ENCODE peak calls at places on chromosomes 3 and 15, in five cellular contexts. G is heart right ventricle, P is tibial artery, Q is fibroblast of the aortic adventitia, Z is neural crest cell. L is an unnamed sample.
A peak's percentile ranks its signal among the peaks of the same experiment; 100 is the strongest.

GRCh38 chr15:81886080-81886479 is 159.7 kb downstream of the MEX3B start:
- DNase-seq in G (no peak), P (no peak), Q (no peak), Z (no peak), L (no peak)

GRCh38 chr3:38519651-38520050 is 23.5 kb downstream of the EXOG start:
- DNase-seq in G (no peak), P (no peak), Q (no peak), Z (no peak), L (no peak)

GRCh38 chr3:188233320-188233719 is 79.4 kb downstream of the LPP start:
- DNase-seq in G (no peak), P (no peak), Q (peak; percentile 55), Z (no peak), L (no peak)

GRCh38 chr3:128803307-128803706 is 76.1 kb upstream of the ACAD9 start:
- DNase-seq in G (no peak), P (no peak), Q (no peak), Z (no peak), L (no peak)

GRCh38 chr3:52047295-52047960 is 8.9 kb downstream of the DUSP7 start:
- DNase-seq in G (no peak), P (no peak), Q (no peak), Z (no peak), L (no peak)

GRCh38 chr15:88648357-88649214 is 9.8 kb downstream of the ISG20 start:
- DNase-seq in G (no peak), P (no peak), Q (no peak), Z (no peak), L (peak; percentile 78)

GRCh38 chr3:188227442-188227841 is 73.5 kb downstream of the LPP start:
- DNase-seq in G (no peak), P (no peak), Q (no peak), Z (no peak), L (no peak)

GRCh38 chr3:126955004-126955790 is 27.7 kb upstream of the PLXNA1 start:
- DNase-seq in G (no peak), P (no peak), Q (no peak), Z (no peak), L (peak; percentile 93)

GRCh38 chr3:43086460-43087165 is 19.3 kb downstream of the POMGNT2 start:
- DNase-seq in G (no peak), P (no peak), Q (no peak), Z (no peak), L (no peak)

GRCh38 chr3:62378329-62378789 is 5.0 kb upstream of the FEZF2 start:
- DNase-seq in G (no peak), P (no peak), Q (no peak), Z (no peak), L (no peak)

GRCh38 chr3:194203482-194204035 is 67.6 kb downstream of the HES1 start:
- DNase-seq in G (no peak), P (no peak), Q (no peak), Z (no peak), L (no peak)

GRCh38 chr3:69020424-69020823 is 6.9 kb upstream of the EOGT start:
- DNase-seq in G (no peak), P (no peak), Q (no peak), Z (no peak), L (no peak)

GRCh38 chr3:99753268-99753975 is 64.2 kb upstream of the CMSS1 start:
- DNase-seq in G (no peak), P (no peak), Q (peak; percentile 94), Z (peak; percentile 26), L (no peak)

GRCh38 chr3:162738778-162739177 is 1242.2 kb downstream of the OTOL1 start:
- DNase-seq in G (no peak), P (no peak), Q (no peak), Z (no peak), L (no peak)

GRCh38 chr3:124650798-124651197 is 79.5 kb upstream of the UMPS start:
- DNase-seq in G (no peak), P (no peak), Q (no peak), Z (no peak), L (no peak)

GRCh38 chr3:71972031-71972430 is 187.1 kb upstream of the PROK2 start:
- DNase-seq in G (no peak), P (no peak), Q (peak; percentile 32), Z (no peak), L (no peak)

GRCh38 chr3:168524129-168524528 is 428.4 kb upstream of the GOLIM4 start:
- DNase-seq in G (no peak), P (no peak), Q (no peak), Z (no peak), L (no peak)

GRCh38 chr3:24886511-24886910 is 391.9 kb upstream of the THRB start:
- DNase-seq in G (no peak), P (no peak), Q (no peak), Z (no peak), L (no peak)

GRCh38 chr3:100269410-100270217 is 8.8 kb downstream of the TBC1D23 start:
- DNase-seq in G (no peak), P (no peak), Q (peak; percentile 83), Z (no peak), L (no peak)

GRCh38 chr3:75329713-75330112 is 334.4 kb upstream of the FRG2C start:
- DNase-seq in G (no peak), P (no peak), Q (no peak), Z (no peak), L (no peak)

GRCh38 chr15:31590609-31591008 is 264.0 kb downstream of the KLF13 start:
- DNase-seq in G (no peak), P (no peak), Q (no peak), Z (no peak), L (no peak)

DNA sequence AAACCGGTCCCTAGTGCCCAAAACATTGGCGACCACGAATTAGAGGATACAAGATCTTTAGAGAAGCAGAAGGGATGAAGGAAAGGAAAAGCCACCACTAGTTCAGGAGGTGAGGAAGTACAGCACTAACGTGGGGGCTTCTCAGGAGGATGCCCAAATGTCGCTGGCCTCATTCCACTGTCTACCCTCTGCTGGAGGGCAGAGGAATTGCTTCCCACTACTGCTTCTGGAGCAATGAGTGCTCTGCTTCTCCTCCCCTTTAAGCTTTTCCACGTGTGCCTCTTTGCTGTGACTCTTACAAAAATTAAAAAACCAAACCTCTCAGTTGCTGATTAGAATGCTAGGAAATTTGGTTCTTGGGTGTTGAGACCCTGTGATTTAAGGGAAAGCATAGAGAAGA is 281.3 kb downstream of the CLSTN2 start:
- DNase-seq in G (no peak), P (no peak), Q (no peak), Z (no peak), L (no peak)
- TF ChIP-seq CTCF in G (no peak), P (no peak), Q (peak; percentile 45), Z (peak; percentile 44), L (no peak)

GRCh38 chr15:57328479-57329250 is 47.6 kb upstream of the CGNL1 start:
- DNase-seq in G (no peak), P (no peak), Q (no peak), Z (no peak), L (no peak)
- TF ChIP-seq CTCF in G (no peak), P (no peak), Q (no peak), Z (no peak), L (no peak)

DNA sequence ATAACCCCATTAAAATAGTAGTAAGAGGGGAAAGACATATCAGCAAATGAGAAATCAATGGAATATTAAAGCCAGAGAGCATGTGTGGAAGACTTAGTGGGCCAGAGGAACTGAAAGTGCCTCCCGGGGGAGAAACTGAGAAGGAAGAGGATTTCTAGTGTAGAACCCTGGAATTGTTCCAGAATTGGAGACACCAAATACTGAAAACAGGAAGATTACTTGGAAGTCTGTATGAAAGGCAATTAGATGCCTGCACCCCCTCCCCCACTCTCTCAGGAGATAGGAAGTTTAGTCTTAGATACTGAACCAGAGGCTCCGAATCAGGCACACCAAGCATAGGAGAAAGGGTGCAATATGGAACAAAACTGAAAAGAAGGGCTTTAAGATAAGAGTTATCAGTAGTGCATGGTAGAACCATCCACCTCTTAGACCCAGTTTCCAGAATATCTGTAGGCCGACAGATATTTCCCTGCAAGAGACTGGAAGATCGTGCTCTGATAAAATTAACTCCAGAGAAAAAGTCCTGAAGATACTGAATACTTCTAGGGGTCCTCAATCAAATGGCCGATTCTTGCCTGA is 32.4 kb downstream of the KLHL18 start:
- DNase-seq in G (no peak), P (peak; percentile 64), Q (no peak), Z (no peak), L (no peak)
- TF ChIP-seq CTCF in G (no peak), P (no peak), Q (no peak), Z (no peak), L (no peak)

DNA sequence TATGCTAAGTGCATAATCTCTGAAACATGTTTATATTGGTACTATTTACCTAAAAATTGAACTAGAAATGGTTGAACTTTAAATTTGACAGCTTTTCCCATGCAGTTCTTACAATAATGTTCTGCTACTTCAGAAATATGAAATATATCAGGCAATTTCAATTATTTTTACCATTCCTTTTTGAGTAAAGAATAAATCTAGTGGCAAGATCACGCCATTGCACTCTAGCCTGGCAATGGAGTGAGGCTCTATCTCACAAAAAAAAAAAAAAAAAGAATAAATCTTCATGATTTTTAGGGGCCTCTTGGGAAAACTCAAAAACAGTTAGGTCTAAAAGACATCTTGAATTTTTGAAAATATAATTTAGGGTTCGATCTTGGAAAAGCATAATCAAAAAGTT is 10.6 kb upstream of the DNAAF4 start:
- DNase-seq in G (no peak), P (no peak), Q (peak; percentile 4), Z (no peak), L (no peak)
- TF ChIP-seq CTCF in G (no peak), P (no peak), Q (peak; percentile 58), Z (peak; percentile 55), L (no peak)

GRCh38 chr3:79337798-79338197 is 430.0 kb downstream of the ROBO1 start:
- DNase-seq in G (no peak), P (no peak), Q (no peak), Z (no peak), L (no peak)
- TF ChIP-seq CTCF in G (no peak), P (no peak), Q (no peak), Z (no peak), L (no peak)

GRCh38 chr15:32993285-32993684 is 201.2 kb downstream of the FMN1 start:
- DNase-seq in G (no peak), P (no peak), Q (peak; percentile 58), Z (no peak), L (no peak)
- TF ChIP-seq CTCF in G (no peak), P (no peak), Q (peak; percentile 55), Z (peak; percentile 40), L (no peak)